ENCODE peak calls at places on chromosome 20, in ten cellular contexts. P, A, Y, Q, M, H, G, E, U and F are unnamed samples.

GRCh38 chr20:63123326-63123725 is 92.6 kb downstream of the YTHDF1 start:
- DNase-seq in A (no peak), Y (no peak), E (no peak), G (no peak), P (no peak), H (no peak), M (no peak), U (no peak), Q (no peak), F (no peak)

GRCh38 chr20:62796699-62797491 is 622 bp downstream of the MRGBP start:
- DNase-seq in Q (no peak), A (no peak), P (no peak), E (no peak), G (no peak), H (no peak), M (no peak), U (no peak), Y (no peak), F (no peak)

GRCh38 chr20:58084966-58085365 is 143.5 kb downstream of the ANKRD60 start:
- DNase-seq in A (no peak), Y (no peak), H (no peak), E (no peak), Q (no peak), G (peak; percentile 33), M (no peak), U (no peak), P (no peak), F (no peak)

GRCh38 chr20:1336699-1337387 is 7.9 kb upstream of the SDCBP2 start:
- DNase-seq in M (peak; percentile 12), Y (no peak), Q (no peak), G (no peak), H (no peak), E (no peak), P (peak; percentile 41), U (peak; percentile 77), A (peak; percentile 33), F (no peak)

GRCh38 chr20:3749689-3750639 is 17.5 kb downstream of the HSPA12B start:
- DNase-seq in M (no peak), P (peak; percentile 98), A (no peak), Y (no peak), E (peak; percentile 27), G (no peak), U (no peak), H (no peak), Q (peak; percentile 32), F (no peak)

GRCh38 chr20:59232618-59233017 is 67.8 kb upstream of the EDN3 start:
- DNase-seq in U (no peak), H (no peak), Q (no peak), M (no peak), Y (no peak), A (no peak), E (no peak), P (no peak), G (no peak), F (no peak)

GRCh38 chr20:57478176-57478575 is 46.8 kb downstream of the CTCFL start:
- DNase-seq in G (no peak), E (no peak), M (no peak), Q (no peak), Y (no peak), A (no peak), H (no peak), U (no peak), P (no peak), F (no peak)

GRCh38 chr20:25378884-25379733 is 11.5 kb downstream of the ABHD12 start:
- DNase-seq in Y (no peak), E (no peak), G (no peak), Q (no peak), H (no peak), P (no peak), M (no peak), U (no peak), A (no peak), F (no peak)

GRCh38 chr20:49694450-49695071 is 19.1 kb downstream of the B4GALT5 start:
- DNase-seq in E (no peak), U (no peak), H (no peak), P (no peak), A (no peak), M (no peak), Q (no peak), Y (no peak), G (no peak), F (no peak)

GRCh38 chr20:43778375-43778774 is 51.6 kb upstream of the GTSF1L start:
- DNase-seq in Y (no peak), Q (no peak), U (no peak), G (no peak), P (no peak), M (no peak), A (no peak), H (no peak), E (no peak), F (no peak)

GRCh38 chr20:59583428-59584277 is 20.7 kb upstream of the PHACTR3 start:
- DNase-seq in Y (no peak), M (no peak), G (no peak), A (no peak), E (no peak), H (peak; percentile 29), P (no peak), U (peak; percentile 53), Q (no peak), F (no peak)

GRCh38 chr20:25275813-25276532 is 28.1 kb downstream of the PYGB start:
- DNase-seq in Q (no peak), H (no peak), G (no peak), U (peak; percentile 6), A (no peak), E (no peak), M (peak; percentile 13), P (no peak), Y (no peak), F (no peak)

GRCh38 chr20:57705103-57705899 is 4.5 kb downstream of the PMEPA1 start:
- DNase-seq in U (no peak), Q (no peak), H (no peak), M (no peak), E (no peak), G (peak; percentile 75), Y (no peak), A (no peak), P (no peak), F (no peak)

GRCh38 chr20:48098099-48098498 is 312.8 kb upstream of the SULF2 start:
- DNase-seq in A (no peak), H (no peak), M (no peak), U (no peak), Q (no peak), Y (no peak), P (no peak), G (no peak), E (no peak), F (no peak)

GRCh38 chr20:8812818-8813217 is 256.1 kb upstream of the PLCB4 start:
- DNase-seq in G (no peak), U (no peak), E (no peak), A (no peak), H (no peak), Q (peak; percentile 95), Y (no peak), M (no peak), P (no peak), F (no peak)

GRCh38 chr20:63315240-63315981 is 22.4 kb downstream of the COL20A1 start:
- DNase-seq in A (no peak), Y (no peak), E (no peak), U (peak; percentile 11), P (no peak), G (no peak), H (no peak), M (no peak), Q (no peak), F (no peak)

GRCh38 chr20:40156600-40157307 is 532.3 kb downstream of the MAFB start:
- DNase-seq in G (no peak), P (no peak), H (no peak), Y (no peak), U (no peak), A (no peak), Q (no peak), M (no peak), E (no peak), F (no peak)

GRCh38 chr20:33031531-33031930 is at the start of gene BPIFB6:
- DNase-seq in E (no peak), P (no peak), Y (no peak), M (no peak), U (no peak), A (no peak), H (no peak), Q (no peak), G (no peak), F (no peak)

GRCh38 chr20:43605715-43606114 is 15.0 kb downstream of the IFT52 start:
- DNase-seq in A (no peak), Y (no peak), G (no peak), P (no peak), U (no peak), Q (no peak), E (no peak), H (no peak), M (no peak), F (no peak)

GRCh38 chr20:39853050-39853449 is 836.0 kb downstream of the MAFB start:
- DNase-seq in Y (no peak), A (no peak), Q (no peak), M (no peak), P (no peak), U (no peak), H (no peak), E (no peak), G (no peak), F (no peak)

GRCh38 chr20:38581830-38582358 is 897 bp downstream of the ADIG start:
- DNase-seq in Q (no peak), G (no peak), U (no peak), E (no peak), P (no peak), A (no peak), H (no peak), Y (no peak), M (no peak), F (no peak)

GRCh38 chr20:59972037-59972801 is 14.0 kb downstream of the CDH26 start:
- DNase-seq in A (no peak), U (no peak), Y (no peak), G (peak; percentile 42), Q (no peak), M (no peak), H (no peak), E (no peak), P (no peak), F (no peak)

GRCh38 chr20:5658897-5659296 is 91.3 kb upstream of the SHLD1 start:
- DNase-seq in A (peak; percentile 97), Q (no peak), M (peak; percentile 38), P (no peak), Y (no peak), H (no peak), U (peak; percentile 67), E (no peak), G (peak; percentile 90), F (peak; percentile 73)

GRCh38 chr20:42688576-42688975 is 501.1 kb downstream of the PTPRT start:
- DNase-seq in H (no peak), Y (no peak), A (no peak), E (no peak), G (no peak), P (no peak), Q (no peak), U (no peak), M (no peak), F (no peak)

GRCh38 chr20:24995741-24996448 is 3.3 kb upstream of the APMAP start:
- DNase-seq in U (no peak), A (no peak), H (no peak), Q (no peak), P (no peak), E (no peak), M (no peak), Y (no peak), G (no peak), F (no peak)

GRCh38 chr20:19867940-19868371 is 109.9 kb downstream of the RIN2 start:
- DNase-seq in Q (no peak), U (peak; percentile 41), E (no peak), A (peak; percentile 64), M (no peak), Y (no peak), G (no peak), P (no peak), H (no peak), F (no peak)

GRCh38 chr20:967796-968742 is 34.0 kb downstream of the RSPO4 start:
- DNase-seq in Y (peak; percentile 14), U (no peak), P (no peak), A (peak; percentile 51), G (peak; percentile 4), E (peak; percentile 71), H (no peak), M (no peak), Q (no peak), F (no peak)

GRCh38 chr20:48187891-48188290 is 402.6 kb upstream of the SULF2 start:
- DNase-seq in Y (no peak), P (no peak), G (no peak), H (no peak), E (no peak), A (peak; percentile 79), U (no peak), Q (no peak), M (no peak), F (no peak)